ENCODE peak calls at places on chromosomes 7 and 10, in four cellular contexts. One of them, this sample, is unnamed.

GRCh38 chr7:128886391-128887168 is 23.9 kb downstream of the ATP6V1F start:
- DNase-seq in HepG2: no peak
- DNase-seq in GM12878: no peak
- DNase-seq in K562: peak; percentile 53
- DNase-seq in this sample: no peak

GRCh38 chr10:75922435-75922834 is 491.0 kb downstream of the LRMDA start:
- DNase-seq in GM12878: no peak
- DNase-seq in HepG2: peak; percentile 10
- DNase-seq in K562: no peak
- DNase-seq in this sample: no peak

GRCh38 chr7:139620676-139621344 is 97.3 kb downstream of the CLEC2L start:
- DNase-seq in HepG2: peak; percentile 28
- DNase-seq in K562: peak; percentile 91
- DNase-seq in GM12878: no peak
- DNase-seq in this sample: peak; percentile 9

GRCh38 chr7:107592361-107593024 is 12.4 kb downstream of the BCAP29 start:
- DNase-seq in GM12878: no peak
- DNase-seq in K562: no peak
- DNase-seq in HepG2: no peak
- DNase-seq in this sample: no peak

GRCh38 chr10:123148414-123149161 is 652 bp downstream of the HMX2 start:
- DNase-seq in GM12878: no peak
- DNase-seq in K562: no peak
- DNase-seq in HepG2: no peak
- DNase-seq in this sample: no peak

GRCh38 chr10:131746241-131746711 is 154.5 kb upstream of the PPP2R2D start:
- DNase-seq in HepG2: no peak
- DNase-seq in GM12878: no peak
- DNase-seq in K562: no peak
- DNase-seq in this sample: no peak

GRCh38 chr10:73218466-73219191 is 28.4 kb downstream of the DNAJC9 start:
- DNase-seq in HepG2: peak; percentile 35
- DNase-seq in K562: peak; percentile 58
- DNase-seq in GM12878: no peak
- DNase-seq in this sample: peak; percentile 46

GRCh38 chr7:157607218-157607617 is 270.4 kb downstream of the DNAJB6 start:
- DNase-seq in GM12878: no peak
- DNase-seq in K562: no peak
- DNase-seq in HepG2: no peak
- DNase-seq in this sample: no peak

GRCh38 chr10:68560201-68560915 is at the start of gene TET1:
- DNase-seq in HepG2: peak; percentile 64
- DNase-seq in K562: peak; percentile 91
- DNase-seq in GM12878: no peak
- DNase-seq in this sample: no peak

GRCh38 chr10:87504307-87504666 is 406 bp upstream of the MINPP1 start:
- DNase-seq in HepG2: peak; percentile 12
- DNase-seq in GM12878: no peak
- DNase-seq in K562: no peak
- DNase-seq in this sample: no peak

GRCh38 chr10:5343979-5344378 is 20.8 kb upstream of the UCN3 start:
- DNase-seq in GM12878: no peak
- DNase-seq in K562: no peak
- DNase-seq in HepG2: no peak
- DNase-seq in this sample: no peak

GRCh38 chr7:44393238-44394111 is 68.1 kb upstream of the CAMK2B start:
- DNase-seq in K562: no peak
- DNase-seq in HepG2: no peak
- DNase-seq in GM12878: no peak
- DNase-seq in this sample: no peak

GRCh38 chr7:25854608-25855497 is 297.1 kb upstream of the NFE2L3 start:
- DNase-seq in HepG2: peak; percentile 66
- DNase-seq in GM12878: no peak
- DNase-seq in K562: peak; percentile 89
- DNase-seq in this sample: peak; percentile 99

GRCh38 chr10:106189254-106189653 is 975.3 kb downstream of the SORCS1 start:
- DNase-seq in GM12878: no peak
- DNase-seq in HepG2: peak; percentile 5
- DNase-seq in K562: no peak
- DNase-seq in this sample: no peak

GRCh38 chr7:69342154-69342884 is 256.0 kb upstream of the AUTS2 start:
- DNase-seq in GM12878: no peak
- DNase-seq in HepG2: no peak
- DNase-seq in K562: no peak
- DNase-seq in this sample: no peak

GRCh38 chr10:49552277-49552676 is 13.4 kb upstream of the ERCC6 start:
- DNase-seq in GM12878: no peak
- DNase-seq in K562: no peak
- DNase-seq in HepG2: no peak
- DNase-seq in this sample: peak; percentile 83

GRCh38 chr10:100827819-100828743 is 82.7 kb downstream of the PAX2 start:
- DNase-seq in GM12878: no peak
- DNase-seq in HepG2: no peak
- DNase-seq in K562: peak; percentile 54
- DNase-seq in this sample: no peak

GRCh38 chr10:100744136-100744979 is 1.0 kb upstream of the PAX2 start:
- DNase-seq in HepG2: no peak
- DNase-seq in GM12878: no peak
- DNase-seq in K562: no peak
- DNase-seq in this sample: no peak

GRCh38 chr10:30502266-30503058 is 68.5 kb downstream of the MAP3K8 start:
- DNase-seq in GM12878: no peak
- DNase-seq in K562: peak; percentile 59
- DNase-seq in HepG2: no peak
- DNase-seq in this sample: no peak

GRCh38 chr10:45239642-45240041 is 75.8 kb downstream of the OR13A1 start:
- DNase-seq in K562: no peak
- DNase-seq in HepG2: no peak
- DNase-seq in GM12878: no peak
- DNase-seq in this sample: peak; percentile 36

GRCh38 chr7:86942081-86942480 is 117.4 kb downstream of the ELAPOR2 start:
- DNase-seq in GM12878: no peak
- DNase-seq in HepG2: peak; percentile 2
- DNase-seq in K562: no peak
- DNase-seq in this sample: no peak

GRCh38 chr7:140326116-140326928 is 72.0 kb downstream of the SLC37A3 start:
- DNase-seq in HepG2: peak; percentile 63
- DNase-seq in GM12878: no peak
- DNase-seq in K562: peak; percentile 67
- DNase-seq in this sample: peak; percentile 71

GRCh38 chr10:88028654-88029053 is 165.2 kb downstream of the PTEN start:
- DNase-seq in K562: no peak
- DNase-seq in GM12878: no peak
- DNase-seq in HepG2: peak; percentile 61
- DNase-seq in this sample: no peak

GRCh38 chr7:24637021-24637420 is 63.8 kb downstream of the PALS2 start:
- DNase-seq in HepG2: no peak
- DNase-seq in GM12878: no peak
- DNase-seq in K562: no peak
- DNase-seq in this sample: no peak

GRCh38 chr7:39187130-39187529 is 209.4 kb downstream of the POU6F2 start:
- DNase-seq in GM12878: no peak
- DNase-seq in HepG2: no peak
- DNase-seq in K562: no peak
- DNase-seq in this sample: no peak

GRCh38 chr7:99126921-99127553 is 16.9 kb downstream of the SMURF1 start:
- DNase-seq in HepG2: no peak
- DNase-seq in K562: peak; percentile 41
- DNase-seq in GM12878: no peak
- DNase-seq in this sample: no peak

GRCh38 chr7:41870505-41871138 is 167.7 kb upstream of the INHBA start:
- DNase-seq in GM12878: peak; percentile 53
- DNase-seq in K562: no peak
- DNase-seq in HepG2: no peak
- DNase-seq in this sample: no peak

GRCh38 chr10:94038024-94038423 is 44.3 kb downstream of the PLCE1 start:
- DNase-seq in GM12878: no peak
- DNase-seq in HepG2: no peak
- DNase-seq in K562: no peak
- DNase-seq in this sample: no peak

GRCh38 chr7:94451276-94451675 is 56.6 kb downstream of the COL1A2 start:
- DNase-seq in HepG2: no peak
- DNase-seq in GM12878: no peak
- DNase-seq in K562: no peak
- DNase-seq in this sample: no peak

GRCh38 chr7:122584852-122585251 is 114.1 kb downstream of the RNF133 start:
- DNase-seq in GM12878: no peak
- DNase-seq in HepG2: no peak
- DNase-seq in K562: no peak
- DNase-seq in this sample: no peak

GRCh38 chr7:131188367-131189339 is 139.0 kb upstream of the MKLN1 start:
- DNase-seq in GM12878: peak; percentile 61
- DNase-seq in HepG2: peak; percentile 28
- DNase-seq in K562: peak; percentile 58
- DNase-seq in this sample: peak; percentile 39

GRCh38 chr10:119201233-119201632 is 6.1 kb upstream of the GRK5 start:
- DNase-seq in HepG2: no peak
- DNase-seq in GM12878: no peak
- DNase-seq in K562: no peak
- DNase-seq in this sample: no peak
- TF ChIP-seq MYC in HepG2: no peak
- TF ChIP-seq MYC in GM12878: no peak
- TF ChIP-seq MYC in K562: no peak
- TF ChIP-seq MYC in this sample: no peak

DNA sequence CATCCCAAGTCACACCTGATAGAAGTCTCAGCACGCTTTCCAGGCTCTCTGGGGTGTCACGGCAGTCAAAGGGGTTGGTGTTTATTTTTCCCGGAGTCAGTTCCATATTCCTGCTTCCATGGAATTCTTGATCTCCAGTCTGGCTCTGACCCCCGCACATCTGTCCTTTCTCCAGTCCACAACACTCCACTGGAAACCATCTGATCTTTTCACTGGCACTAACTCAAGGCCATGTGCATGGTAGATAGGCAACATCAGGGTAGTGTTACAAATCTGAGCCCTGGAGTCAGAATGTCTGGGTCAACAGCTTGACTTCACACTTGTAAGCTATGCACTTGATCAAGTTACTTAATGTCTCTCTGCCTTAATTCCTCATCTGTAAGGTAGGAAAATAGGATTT is 176.2 kb downstream of the WDR11 start:
- DNase-seq in GM12878: no peak
- DNase-seq in K562: no peak
- DNase-seq in HepG2: peak; percentile 26
- DNase-seq in this sample: no peak
- TF ChIP-seq POLR2AphosphoS5 in GM12878: no peak
- TF ChIP-seq POLR2AphosphoS5 in K562: no peak
- TF ChIP-seq POLR2AphosphoS5 in HepG2: no peak
- TF ChIP-seq POLR2AphosphoS5 in this sample: no peak

GRCh38 chr7:29278362-29279070 is 83.9 kb downstream of the CHN2 start:
- DNase-seq in GM12878: no peak
- DNase-seq in K562: no peak
- DNase-seq in HepG2: no peak
- DNase-seq in this sample: no peak

GRCh38 chr7:29282819-29283414 is 88.3 kb downstream of the CHN2 start:
- DNase-seq in GM12878: no peak
- DNase-seq in K562: no peak
- DNase-seq in HepG2: no peak
- DNase-seq in this sample: no peak

GRCh38 chr7:29285451-29285807 is 90.9 kb downstream of the CHN2 start:
- DNase-seq in K562: no peak
- DNase-seq in GM12878: peak; percentile 55
- DNase-seq in HepG2: peak; percentile 28
- DNase-seq in this sample: no peak

GRCh38 chr7:29284586-29285450 is 90.2 kb downstream of the CHN2 start:
- DNase-seq in K562: no peak
- DNase-seq in GM12878: no peak
- DNase-seq in HepG2: no peak
- DNase-seq in this sample: no peak

GRCh38 chr7:29281782-29282541 is 87.4 kb downstream of the CHN2 start:
- DNase-seq in HepG2: peak; percentile 51
- DNase-seq in GM12878: no peak
- DNase-seq in K562: no peak
- DNase-seq in this sample: no peak
- TF ChIP-seq MYC in HepG2: no peak
- TF ChIP-seq MYC in GM12878: no peak
- TF ChIP-seq MYC in K562: no peak
- TF ChIP-seq MYC in this sample: no peak

DNA sequence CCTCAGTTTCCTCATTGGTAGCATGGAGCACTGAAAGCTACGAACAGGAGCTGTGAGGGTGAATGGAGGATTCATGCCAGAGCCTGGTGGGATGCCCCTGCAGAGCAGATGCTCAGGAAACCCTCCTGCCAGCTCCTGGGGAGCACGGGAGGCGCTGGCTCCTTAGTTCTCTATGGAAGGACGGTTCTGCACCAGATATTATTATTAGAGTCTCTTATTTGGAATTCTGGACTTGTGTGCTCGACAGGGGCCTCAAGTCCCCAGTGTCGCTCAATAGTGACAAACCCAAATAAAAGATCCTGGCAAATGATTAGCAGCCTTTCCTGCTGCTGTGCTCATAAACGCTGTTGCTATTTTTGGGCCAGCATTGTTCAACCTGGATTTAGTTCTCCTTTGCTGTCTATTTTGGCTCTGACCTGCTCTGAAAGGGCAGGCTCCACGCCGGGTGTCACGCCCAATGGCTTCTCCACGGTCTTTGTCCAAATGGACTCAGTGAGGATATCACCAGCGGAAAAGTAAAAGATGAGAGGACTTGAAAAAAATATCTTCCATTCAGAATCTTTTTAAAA is 23.0 kb upstream of the KLF6 start:
- DNase-seq in K562: no peak
- DNase-seq in GM12878: no peak
- DNase-seq in HepG2: no peak
- DNase-seq in this sample: no peak
- TF ChIP-seq POLR2AphosphoS5 in K562: no peak
- TF ChIP-seq POLR2AphosphoS5 in GM12878: no peak
- TF ChIP-seq POLR2AphosphoS5 in HepG2: no peak
- TF ChIP-seq POLR2AphosphoS5 in this sample: no peak